ENCODE peak calls at places on chromosome 6, in nine cellular contexts. G is cardiac muscle cell; S is skeletal muscle cell; Y is GM12865; N is activated CD4-positive, alpha-beta T cell treated with anti-CD3 and anti-CD28 coated beads, Interleukin-2, amount 50 U/mL, for 48 hours; D is mesothelial cell of epicardium; O is C1 segment of cervical spinal cord; W is stimulated activated CD8-positive, alpha-beta memory T cell treated with anti-CD3 and anti-CD28 coated beads, Interleukin-4, amount 100 ng/mL, for 4 hours; L is NCI-H345. U is an unnamed sample.

GRCh38 chr6:32220021-32220420 is 3.8 kb downstream of the NOTCH4 start:
- DNase-seq in G (no peak), S (no peak), Y (no peak), N (no peak), D (no peak), O (no peak), W (no peak), L (no peak), U (no peak)

GRCh38 chr6:20377623-20378265 is 23.9 kb upstream of the E2F3 start:
- DNase-seq in G (peak), S (no peak), Y (peak), N (no peak), D (no peak), O (no peak), W (no peak), L (no peak), U (no peak)

GRCh38 chr6:163707385-163708355 is 293.2 kb downstream of the QKI start:
- DNase-seq in G (no peak), S (no peak), Y (peak), N (no peak), D (no peak), O (no peak), W (no peak), L (no peak), U (no peak)

GRCh38 chr6:78538002-78538401 is 329.3 kb upstream of the IRAK1BP1 start:
- DNase-seq in G (peak), S (no peak), Y (no peak), N (no peak), D (no peak), O (no peak), W (no peak), L (no peak), U (no peak)

GRCh38 chr6:42915737-42916136 is at the start of gene PTCRA:
- DNase-seq in G (no peak), S (no peak), Y (peak), N (no peak), D (no peak), O (no peak), W (no peak), L (no peak), U (no peak)

GRCh38 chr6:4804095-4804494 is 27.9 kb downstream of the CDYL start:
- DNase-seq in G (peak), S (peak), Y (no peak), N (peak), D (no peak), O (no peak), W (no peak), L (no peak), U (no peak)

GRCh38 chr6:35318200-35318844 is 20.7 kb downstream of the DEF6 start:
- DNase-seq in G (peak), S (peak), Y (no peak), N (no peak), D (peak), O (peak), W (no peak), L (peak), U (peak)

GRCh38 chr6:151275121-151275520 is 35.4 kb downstream of the AKAP12 start:
- DNase-seq in G (no peak), S (no peak), Y (no peak), N (no peak), D (no peak), O (no peak), W (no peak), L (no peak), U (no peak)

GRCh38 chr6:134512946-134513345 is 195.0 kb upstream of the SGK1 start:
- DNase-seq in G (peak), S (no peak), Y (no peak), N (no peak), D (no peak), O (no peak), W (no peak), L (no peak), U (no peak)

GRCh38 chr6:44076366-44077200 is 50.7 kb downstream of the MRPL14 start:
- DNase-seq in G (peak), S (no peak), Y (peak), N (no peak), D (peak), O (no peak), W (no peak), L (no peak), U (no peak)

GRCh38 chr6:5036309-5036708 is 32.5 kb upstream of the RPP40 start:
- DNase-seq in G (peak), S (no peak), Y (peak), N (no peak), D (no peak), O (no peak), W (no peak), L (peak), U (peak)

GRCh38 chr6:144075187-144075586 is 20.2 kb downstream of the SF3B5 start:
- DNase-seq in G (no peak), S (no peak), Y (peak), N (no peak), D (no peak), O (no peak), W (no peak), L (no peak), U (no peak)

GRCh38 chr6:90458353-90459224 is 128.3 kb downstream of the MAP3K7 start:
- DNase-seq in G (peak), S (no peak), Y (peak), N (peak), D (no peak), O (no peak), W (peak), L (no peak), U (no peak)

GRCh38 chr6:98036344-98036743 is 753.3 kb upstream of the MMS22L start:
- DNase-seq in G (no peak), S (no peak), Y (no peak), N (no peak), D (no peak), O (no peak), W (no peak), L (no peak), U (no peak)

GRCh38 chr6:161919711-161920110 is 645.9 kb upstream of the AGPAT4 start:
- DNase-seq in G (no peak), S (no peak), Y (no peak), N (no peak), D (no peak), O (no peak), W (no peak), L (no peak), U (no peak)